ENCODE peak calls at places on chromosome 14, in six cellular contexts. F is cardiac muscle cell; K is sigmoid colon; O is adrenal gland; X is effector memory CD4-positive, alpha-beta T cell; N is SK-N-MC. U is an unnamed sample.

GRCh38 chr14:100384819-100385813 is 62.0 kb downstream of the SLC25A47 start:
- DNase-seq in O (no peak), F (no peak), X (no peak), N (peak), K (no peak), U (peak)

GRCh38 chr14:33922125-33922524 is 28.7 kb downstream of the EGLN3 start:
- DNase-seq in K (no peak), F (no peak), N (no peak), O (no peak), X (no peak), U (no peak)

GRCh38 chr14:64692597-64693350 is 11.4 kb upstream of the PLEKHG3 start:
- DNase-seq in O (no peak), K (no peak), X (no peak), F (no peak), N (no peak), U (no peak)

GRCh38 chr14:69701269-69701668 is 65.7 kb upstream of the SRSF5 start:
- DNase-seq in K (no peak), F (no peak), N (no peak), O (no peak), X (no peak), U (no peak)

GRCh38 chr14:103743691-103744090 is 28.1 kb downstream of the ZFYVE21 start:
- DNase-seq in O (no peak), N (no peak), X (no peak), F (no peak), K (peak), U (no peak)

GRCh38 chr14:45381091-45381490 is 128.1 kb upstream of the MIS18BP1 start:
- DNase-seq in O (no peak), X (no peak), F (no peak), K (no peak), N (no peak), U (no peak)

GRCh38 chr14:24079521-24080141 is 8.3 kb downstream of the CPNE6 start:
- DNase-seq in X (no peak), K (no peak), F (no peak), O (no peak), N (no peak), U (no peak)

GRCh38 chr14:54724123-54724522 is 157.2 kb downstream of the SAMD4A start:
- DNase-seq in X (no peak), F (no peak), N (no peak), K (no peak), O (no peak), U (no peak)

GRCh38 chr14:52395728-52396127 is 81.6 kb downstream of the PTGER2 start:
- DNase-seq in X (no peak), O (no peak), N (no peak), F (no peak), K (no peak), U (no peak)
- H3K4me3 ChIP-seq in X (no peak), O (no peak), N (no peak), F (no peak), K (no peak), U (no peak)

GRCh38 chr14:68680541-68681051 is 112.3 kb downstream of the ZFP36L1 start:
- DNase-seq in O (no peak), X (no peak), N (no peak), K (peak), F (no peak), U (no peak)

GRCh38 chr14:68682166-68683103 is 110.4 kb downstream of the ZFP36L1 start:
- DNase-seq in X (no peak), N (peak), K (peak), F (no peak), O (peak), U (peak)

GRCh38 chr14:68679301-68679700 is 113.6 kb downstream of the ZFP36L1 start:
- DNase-seq in N (no peak), K (no peak), X (no peak), F (no peak), O (no peak), U (no peak)

GRCh38 chr14:68679746-68680467 is 113.0 kb downstream of the ZFP36L1 start:
- DNase-seq in N (no peak), K (no peak), X (no peak), O (no peak), F (no peak), U (no peak)

GRCh38 chr14:68681256-68681655 is 111.6 kb downstream of the ZFP36L1 start:
- DNase-seq in X (no peak), O (no peak), N (no peak), F (no peak), K (peak), U (no peak)
- H3K4me3 ChIP-seq in X (no peak), O (no peak), N (no peak), F (no peak), K (no peak), U (no peak)

GRCh38 chr14:75343914-75344313 is 65.3 kb downstream of the FOS start:
- DNase-seq in K (no peak), O (no peak), X (no peak), N (no peak), F (no peak), U (peak)

GRCh38 chr14:75339059-75339458 is 60.4 kb downstream of the FOS start:
- DNase-seq in X (no peak), N (no peak), O (no peak), K (no peak), F (no peak), U (peak)

GRCh38 chr14:75342762-75343599 is 64.4 kb downstream of the FOS start:
- DNase-seq in K (no peak), F (no peak), O (no peak), N (no peak), X (no peak), U (no peak)

GRCh38 chr14:75341639-75342038 is 63.0 kb downstream of the FOS start:
- DNase-seq in X (no peak), N (no peak), O (no peak), F (no peak), K (no peak), U (no peak)

DNA sequence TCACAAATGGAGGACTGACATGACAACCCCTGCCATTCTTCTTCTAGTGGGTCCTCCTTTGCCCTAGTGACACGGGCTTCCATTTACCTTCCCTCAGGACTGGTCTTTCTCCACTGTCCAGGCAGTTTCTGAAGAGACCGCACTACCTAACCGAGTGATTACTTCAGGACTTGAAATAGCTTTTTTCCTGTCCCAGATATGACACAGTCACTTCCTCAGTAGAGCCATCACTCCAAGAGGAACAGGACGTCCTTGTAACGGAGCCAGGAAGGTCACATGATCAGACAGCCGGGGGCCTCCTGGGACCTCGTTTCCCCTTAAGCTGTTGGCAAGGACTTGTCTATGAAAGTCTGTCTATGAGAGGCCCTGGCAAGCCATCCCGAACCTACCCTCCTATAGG is 62.3 kb downstream of the FOS start:
- DNase-seq in O (peak), F (no peak), X (no peak), N (no peak), K (peak), U (peak)
- H3K4me3 ChIP-seq in O (no peak), F (no peak), X (no peak), N (peak), K (no peak), U (no peak)

GRCh38 chr14:87113286-87113685 is 879.7 kb downstream of the GALC start:
- DNase-seq in O (no peak), N (no peak), X (no peak), F (no peak), K (no peak), U (no peak)
- H3K4me3 ChIP-seq in O (no peak), N (no peak), X (no peak), F (no peak), K (no peak), U (no peak)